ENCODE peak calls at places on chromosomes 3 and 15, in six cellular contexts. F is GM12864, U is left ventricle myocardium superior, R is A673, M is nephron progenitor cell, Q is RWPE2. Y is an unnamed sample.

GRCh38 chr3:171566803-171567422 is 106.7 kb upstream of the TNIK start:
- DNase-seq in F (peak), U (no peak), R (peak), M (peak), Q (no peak), Y (no peak)

GRCh38 chr3:118098818-118099217 is 935.8 kb downstream of the IGSF11 start:
- DNase-seq in F (no peak), U (no peak), R (no peak), M (no peak), Q (no peak), Y (no peak)

GRCh38 chr3:81914254-81914653 is 152.8 kb upstream of the GBE1 start:
- DNase-seq in F (no peak), U (no peak), R (peak), M (no peak), Q (no peak), Y (no peak)

GRCh38 chr3:129732200-129732876 is 125.9 kb upstream of the PLXND1 start:
- DNase-seq in F (no peak), U (no peak), R (no peak), M (no peak), Q (no peak), Y (no peak)

GRCh38 chr3:162865466-162865865 is 1368.9 kb downstream of the OTOL1 start:
- DNase-seq in F (no peak), U (no peak), R (no peak), M (no peak), Q (no peak), Y (no peak)

GRCh38 chr15:38536201-38536676 is 28.4 kb downstream of the RASGRP1 start:
- DNase-seq in F (no peak), U (peak), R (no peak), M (no peak), Q (no peak), Y (no peak)

GRCh38 chr15:96818861-96819260 is 488.4 kb downstream of the NR2F2 start:
- DNase-seq in F (no peak), U (no peak), R (no peak), M (no peak), Q (no peak), Y (no peak)

GRCh38 chr15:65421360-65422215 is 1.2 kb downstream of the IGDCC4 start:
- DNase-seq in F (peak), U (peak), R (peak), M (peak), Q (peak), Y (peak)

GRCh38 chr15:41331281-41331680 is 1.1 kb downstream of the OIP5 start:
- DNase-seq in F (no peak), U (no peak), R (no peak), M (no peak), Q (no peak), Y (no peak)

GRCh38 chr15:62365795-62366442 is 200.8 kb upstream of the C2CD4B start:
- DNase-seq in F (no peak), U (no peak), R (no peak), M (no peak), Q (no peak), Y (peak)

GRCh38 chr3:179510496-179510895 is 52.2 kb upstream of the ACTL6A start:
- DNase-seq in F (no peak), U (no peak), R (no peak), M (no peak), Q (no peak), Y (no peak)

GRCh38 chr15:98000249-98001203 is 40.0 kb downstream of the ARRDC4 start:
- DNase-seq in F (no peak), U (no peak), R (no peak), M (no peak), Q (no peak), Y (no peak)

GRCh38 chr3:150215616-150216015 is 192.5 kb upstream of the TSC22D2 start:
- DNase-seq in F (no peak), U (no peak), R (no peak), M (no peak), Q (no peak), Y (no peak)

GRCh38 chr15:52261498-52262242 is 33.9 kb downstream of the MYO5C start:
- DNase-seq in F (peak), U (peak), R (peak), M (peak), Q (peak), Y (peak)

GRCh38 chr3:159322322-159322939 is 520.6 kb downstream of the MFSD1 start:
- DNase-seq in F (no peak), U (peak), R (peak), M (peak), Q (no peak), Y (peak)

GRCh38 chr3:57007513-57008415 is 52.7 kb upstream of the SPATA12 start:
- DNase-seq in F (no peak), U (peak), R (no peak), M (no peak), Q (no peak), Y (no peak)

GRCh38 chr3:69240651-69241578 is 118.5 kb upstream of the LMOD3 start:
- DNase-seq in F (peak), U (no peak), R (no peak), M (no peak), Q (no peak), Y (no peak)

GRCh38 chr15:65835452-65835851 is 33.8 kb upstream of the RAB11A start:
- DNase-seq in F (no peak), U (no peak), R (no peak), M (no peak), Q (no peak), Y (no peak)

GRCh38 chr3:8094415-8094814 is 407.2 kb upstream of the LMCD1 start:
- DNase-seq in F (no peak), U (no peak), R (no peak), M (no peak), Q (no peak), Y (no peak)

GRCh38 chr3:189099031-189099471 is 72.7 kb upstream of the TPRG1 start:
- DNase-seq in F (no peak), U (peak), R (no peak), M (no peak), Q (no peak), Y (no peak)

GRCh38 chr3:121473001-121473400 is 72.8 kb downstream of the POLQ start:
- DNase-seq in F (no peak), U (no peak), R (no peak), M (no peak), Q (no peak), Y (no peak)

GRCh38 chr3:39748002-39748401 is 61.4 kb upstream of the MYRIP start:
- DNase-seq in F (no peak), U (no peak), R (no peak), M (no peak), Q (no peak), Y (no peak)

GRCh38 chr15:68627476-68627875 is 48.7 kb downstream of the CORO2B start:
- DNase-seq in F (no peak), U (no peak), R (no peak), M (no peak), Q (no peak), Y (no peak)

GRCh38 chr3:79473993-79474392 is 293.8 kb downstream of the ROBO1 start:
- DNase-seq in F (no peak), U (no peak), R (no peak), M (no peak), Q (no peak), Y (no peak)

GRCh38 chr3:106345353-106346027 is 476.7 kb upstream of the CBLB start:
- DNase-seq in F (no peak), U (no peak), R (peak), M (no peak), Q (no peak), Y (no peak)

GRCh38 chr3:23583980-23584736 is 221.6 kb upstream of the UBE2E1 start:
- DNase-seq in F (no peak), U (no peak), R (no peak), M (no peak), Q (no peak), Y (no peak)

GRCh38 chr3:142846779-142847577 is 41.9 kb downstream of the PCOLCE2 start:
- DNase-seq in F (no peak), U (no peak), R (no peak), M (no peak), Q (no peak), Y (no peak)

GRCh38 chr3:132777171-132777570 is 55.0 kb upstream of the NPHP3 start:
- DNase-seq in F (no peak), U (no peak), R (no peak), M (no peak), Q (no peak), Y (no peak)